ENCODE peak calls at places on chromosomes 11 and 22, in six cellular contexts. N is activated CD4-positive, alpha-beta T cell treated with anti-CD3 and anti-CD28 coated beads, Interleukin-2, amount 10 ng/mL, durations not matched to agents 7 days and 5 days; V is CD4-positive, alpha-beta T cell; Y is MV-4-11; F is anterior cingulate cortex; W is small intestine. M is an unnamed sample.

GRCh38 chr11:114317738-114318137 is 21.5 kb downstream of the NNMT start:
- DNase-seq in N (no peak), V (no peak), Y (peak), F (no peak), W (no peak), M (no peak)

GRCh38 chr22:41825376-41825775 is 7.5 kb upstream of the SREBF2 start:
- DNase-seq in N (no peak), V (no peak), Y (no peak), F (no peak), W (no peak), M (no peak)

GRCh38 chr11:76385903-76386302 is 4.8 kb downstream of the GVQW3 start:
- DNase-seq in N (no peak), V (no peak), Y (no peak), F (no peak), W (peak), M (peak)

GRCh38 chr11:8800498-8801110 is 110.4 kb upstream of the AKIP1 start:
- DNase-seq in N (no peak), V (no peak), Y (peak), F (no peak), W (no peak), M (no peak)

GRCh38 chr11:103609117-103610066 is 427.0 kb upstream of the DDI1 start:
- DNase-seq in N (no peak), V (no peak), Y (no peak), F (no peak), W (no peak), M (no peak)

GRCh38 chr22:37295213-37295886 is 13.0 kb downstream of the CYTH4 start:
- DNase-seq in N (peak), V (no peak), Y (no peak), F (no peak), W (no peak), M (no peak)

GRCh38 chr22:32794449-32795213 is 6.9 kb upstream of the TIMP3 start:
- DNase-seq in N (no peak), V (no peak), Y (no peak), F (no peak), W (no peak), M (no peak)

GRCh38 chr22:17570851-17571631 is 7.7 kb downstream of the SLC25A18 start:
- DNase-seq in N (no peak), V (no peak), Y (peak), F (peak), W (peak), M (peak)

GRCh38 chr11:11000546-11001283 is 142.9 kb upstream of the ZBED5 start:
- DNase-seq in N (no peak), V (no peak), Y (no peak), F (no peak), W (no peak), M (no peak)

GRCh38 chr22:48489551-48490512 is 1337.8 kb downstream of the BRD1 start:
- DNase-seq in N (no peak), V (no peak), Y (no peak), F (no peak), W (no peak), M (peak)

GRCh38 chr11:121894581-121894980 is 221.4 kb downstream of the BLID start:
- DNase-seq in N (no peak), V (no peak), Y (no peak), F (no peak), W (no peak), M (no peak)

GRCh38 chr11:118998388-118998717 is 415 bp downstream of the CENATAC start:
- DNase-seq in N (no peak), V (peak), Y (no peak), F (no peak), W (no peak), M (no peak)

GRCh38 chr11:45939836-45940235 is 17.4 kb downstream of the LARGE2 start:
- DNase-seq in N (no peak), V (no peak), Y (no peak), F (no peak), W (no peak), M (no peak)

GRCh38 chr11:70233511-70233919 is 30.4 kb downstream of the FADD start:
- DNase-seq in N (no peak), V (no peak), Y (no peak), F (no peak), W (peak), M (no peak)

GRCh38 chr11:58564226-58564625 is 11.4 kb downstream of the LPXN start:
- DNase-seq in N (no peak), V (no peak), Y (peak), F (no peak), W (no peak), M (no peak)

GRCh38 chr11:104260456-104260855 is 96.5 kb upstream of the PDGFD start:
- DNase-seq in N (no peak), V (no peak), Y (no peak), F (no peak), W (no peak), M (no peak)

M was measured in left lobe of liver.